ENCODE peak calls at places on chromosomes 4 and X, in seven cellular contexts. Q is tibial nerve, P is fibroblast of mammary gland, U is transverse colon, T is epithelial cell of proximal tubule, I is kidney epithelial cell, B is tibial artery. Z is an unnamed sample.

GRCh38 chr4:15778742-15779231 is 659 bp downstream of the CD38 start:
- DNase-seq in I (no peak), T (no peak), Q (no peak), P (no peak), U (peak; percentile 64), B (peak; percentile 31), Z (no peak)

GRCh38 chr4:54543088-54543795 is 114.5 kb upstream of the KIT start:
- DNase-seq in B (no peak), U (no peak), T (no peak), Q (no peak), I (peak; percentile 14), P (peak; percentile 64), Z (peak; percentile 96)

GRCh38 chrX:41177297-41177696 is 92.1 kb downstream of the USP9X start:
- DNase-seq in Q (no peak), T (no peak), U (no peak), B (no peak), P (no peak), I (no peak), Z (no peak)

GRCh38 chr4:101958547-101958946 is 168.0 kb downstream of the BANK1 start:
- DNase-seq in U (no peak), Q (no peak), B (no peak), T (no peak), I (no peak), P (no peak), Z (no peak)

GRCh38 chrX:110258552-110258951 is 59.3 kb downstream of the AMMECR1 start:
- DNase-seq in B (no peak), Q (no peak), U (no peak), P (peak; percentile 62), T (no peak), I (no peak), Z (no peak)

GRCh38 chrX:115494133-115494532 is 66.8 kb upstream of the PLS3 start:
- DNase-seq in U (no peak), I (no peak), Q (no peak), T (no peak), B (no peak), P (no peak), Z (no peak)

GRCh38 chr4:10810411-10810810 is 125.8 kb upstream of the CLNK start:
- DNase-seq in P (peak; percentile 5), T (no peak), I (no peak), B (no peak), Q (no peak), U (no peak), Z (no peak)

GRCh38 chr4:31085736-31086135 is 365.6 kb downstream of the PCDH7 start:
- DNase-seq in U (no peak), Q (no peak), B (no peak), T (no peak), I (no peak), P (no peak), Z (no peak)

GRCh38 chr4:66372706-66373105 is 702.4 kb upstream of the EPHA5 start:
- DNase-seq in P (no peak), U (no peak), I (no peak), T (no peak), Q (no peak), B (no peak), Z (no peak)

GRCh38 chr4:152992027-152992426 is 55.9 kb downstream of the FHDC1 start:
- DNase-seq in P (no peak), B (no peak), I (no peak), U (peak; percentile 36), T (no peak), Q (no peak), Z (no peak)

GRCh38 chr4:129254126-129254525 is 158.2 kb downstream of the C4orf33 start:
- DNase-seq in I (no peak), U (no peak), B (no peak), T (no peak), Q (no peak), P (no peak), Z (no peak)

GRCh38 chrX:7062912-7063311 is 84.6 kb upstream of the STS start:
- DNase-seq in B (no peak), Q (no peak), I (no peak), T (no peak), U (no peak), P (no peak), Z (no peak)

GRCh38 chrX:74537011-74537390 is 77.4 kb downstream of the RLIM start:
- DNase-seq in I (no peak), Q (peak; percentile 5), B (peak; percentile 20), U (no peak), P (peak; percentile 53), T (no peak), Z (no peak)

GRCh38 chr4:144489831-144490230 is 156.1 kb upstream of the HHIP start:
- DNase-seq in P (no peak), I (no peak), T (no peak), Q (no peak), U (no peak), B (no peak), Z (no peak)

GRCh38 chrX:123731987-123732678 is 719 bp downstream of the THOC2 start:
- DNase-seq in B (no peak), I (no peak), T (no peak), U (peak; percentile 16), P (no peak), Q (no peak), Z (no peak)

GRCh38 chr4:154711522-154711921 is 32.3 kb upstream of the LRAT start:
- DNase-seq in T (no peak), I (no peak), Q (no peak), U (no peak), P (no peak), B (no peak), Z (no peak)

GRCh38 chrX:38166478-38167083 is 54.1 kb downstream of the SRPX start:
- DNase-seq in P (peak; percentile 37), I (no peak), U (no peak), B (no peak), Q (peak; percentile 54), T (no peak), Z (no peak)

GRCh38 chrX:120559799-120560198 is 963 bp downstream of the CUL4B start:
- DNase-seq in Q (no peak), I (no peak), B (no peak), P (no peak), U (no peak), T (no peak), Z (no peak)

GRCh38 chrX:15436220-15436619 is 52.0 kb upstream of the VEGFD start:
- DNase-seq in I (no peak), U (no peak), Q (no peak), T (no peak), B (no peak), P (peak; percentile 90), Z (no peak)

GRCh38 chr4:6500481-6501135 is 28.2 kb upstream of the PPP2R2C start:
- DNase-seq in I (no peak), B (no peak), Q (no peak), T (no peak), P (no peak), U (no peak), Z (no peak)

GRCh38 chrX:130330706-130331105 is 9.0 kb upstream of the SLC25A14 start:
- DNase-seq in T (no peak), I (no peak), U (peak; percentile 47), B (no peak), P (peak; percentile 48), Q (no peak), Z (no peak)

GRCh38 chr4:91684955-91685354 is 618.8 kb upstream of the GRID2 start:
- DNase-seq in I (no peak), B (no peak), U (no peak), T (no peak), Q (no peak), P (no peak), Z (no peak)

DNA sequence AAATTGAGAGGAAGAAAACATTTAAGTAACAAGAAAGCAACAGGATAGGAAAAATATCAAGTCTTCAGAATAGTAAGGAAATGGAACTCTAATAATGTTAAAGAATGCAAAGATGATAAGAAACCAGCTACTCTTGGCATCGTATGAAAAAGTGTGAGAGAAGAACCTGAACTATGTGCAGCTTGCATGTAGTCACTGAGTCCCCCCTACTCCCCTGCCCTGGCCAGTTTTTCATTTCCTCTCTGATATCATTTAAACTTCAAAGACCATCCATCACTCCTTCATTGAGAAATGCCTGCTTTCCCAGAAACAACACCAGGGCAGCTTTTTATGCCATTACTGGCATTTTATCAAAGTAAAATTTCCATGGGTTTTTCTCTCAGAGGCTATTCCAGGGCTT is 28.1 kb downstream of the INPP4B start:
- DNase-seq in U (no peak), T (no peak), P (peak; percentile 35), Q (no peak), B (no peak), I (no peak), Z (peak; percentile 10)
- H3K4me3 ChIP-seq in U (no peak overlapping the region), T (no peak overlapping the region), P (no peak overlapping the region), Q (no peak overlapping the region), B (peak overlapping the region; percentile 2), I (no peak overlapping the region), Z (no peak overlapping the region)

GRCh38 chr4:7768736-7769135 is 170.9 kb downstream of the AFAP1 start:
- DNase-seq in I (no peak), B (no peak), Q (no peak), T (no peak), P (no peak), U (no peak), Z (no peak)

GRCh38 chr4:7771056-7771455 is 168.6 kb downstream of the AFAP1 start:
- DNase-seq in B (no peak), Q (no peak), U (no peak), P (no peak), I (no peak), T (no peak), Z (no peak)

GRCh38 chr4:7770675-7771050 is 169.0 kb downstream of the AFAP1 start:
- DNase-seq in Q (no peak), I (no peak), B (peak; percentile 4), U (no peak), P (no peak), T (no peak), Z (no peak)

GRCh38 chr4:7769308-7769841 is 170.3 kb downstream of the AFAP1 start:
- DNase-seq in P (no peak), B (no peak), U (no peak), T (no peak), Q (no peak), I (no peak), Z (no peak)

GRCh38 chr4:7769936-7770674 is 169.6 kb downstream of the AFAP1 start:
- DNase-seq in P (peak; percentile 35), U (no peak), I (no peak), T (no peak), B (no peak), Q (no peak), Z (no peak)
- TF ChIP-seq CTCF in P (peak; percentile 61), U (peak; percentile 44), I (peak; percentile 65), T (peak; percentile 67), B (peak; percentile 28), Q (no peak), Z (peak; percentile 71)

GRCh38 chr4:8704632-8705031 is 112.1 kb downstream of the CPZ start:
- DNase-seq in P (no peak), B (peak; percentile 12), Q (no peak), T (no peak), I (no peak), U (no peak), Z (no peak)
- H3K4me3 ChIP-seq in P (no peak overlapping the region), B (no peak overlapping the region), Q (no peak overlapping the region), T (no peak overlapping the region), I (no peak overlapping the region), U (no peak overlapping the region), Z (no peak overlapping the region)

DNA sequence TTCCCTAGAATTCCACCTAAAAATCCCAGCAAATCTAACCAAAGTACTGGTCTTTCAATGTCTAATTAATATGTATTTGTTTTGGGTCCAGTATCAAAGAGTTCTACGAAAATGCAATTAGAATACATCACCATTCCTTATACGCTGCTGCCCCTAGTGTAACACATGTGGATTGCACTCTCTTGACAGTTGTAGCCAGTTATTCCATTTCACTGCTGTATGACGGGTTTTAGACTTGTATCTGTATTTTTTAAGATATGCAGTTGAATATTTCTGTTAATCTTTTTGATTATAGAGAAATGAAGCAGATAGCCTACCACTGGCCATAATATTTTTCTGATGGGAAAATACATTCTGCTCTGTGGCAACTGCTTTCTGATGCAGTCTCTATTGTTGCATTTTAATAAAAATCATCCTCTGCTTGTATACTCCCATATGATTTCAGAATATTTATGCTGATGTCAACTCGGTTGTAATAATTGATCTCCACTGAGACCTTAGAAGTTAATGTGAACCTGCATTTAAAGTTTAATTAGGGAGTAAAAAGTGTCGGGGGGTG is 17.1 kb upstream of the PAGE2B start:
- DNase-seq in P (peak; percentile 36), I (no peak), T (no peak), U (no peak), Q (peak; percentile 60), B (peak; percentile 23), Z (no peak)
- TF ChIP-seq CTCF in P (peak; percentile 87), I (peak; percentile 66), T (peak; percentile 73), U (peak; percentile 67), Q (peak; percentile 65), B (peak; percentile 67), Z (peak; percentile 65)

Z was measured in AG04449.